ENCODE peak calls at places on chromosomes 5 and 9, in eight cellular contexts. Q, I, C, T, H, V, A and F are unnamed samples.
A peak's percentile ranks its signal among the peaks of the same experiment; 100 is the strongest.

GRCh38 chr5:15621094-15621493 is 121.1 kb downstream of the FBXL7 start:
- DNase-seq in C (peak; percentile 4), T (no peak), Q (no peak), A (peak; percentile 48), H (no peak), V (no peak), I (no peak), F (no peak)

GRCh38 chr9:2489838-2490314 is 131.7 kb upstream of the VLDLR start:
- DNase-seq in T (no peak), V (no peak), A (peak; percentile 21), H (no peak), C (no peak), I (no peak), Q (peak; percentile 15), F (no peak)

GRCh38 chr9:75892168-75892901 is 1.9 kb downstream of the PCSK5 start:
- DNase-seq in T (no peak), A (no peak), H (peak; percentile 74), C (no peak), I (no peak), Q (peak; percentile 17), V (no peak), F (no peak)

GRCh38 chr5:127229185-127229889 is 61.3 kb upstream of the MEGF10 start:
- DNase-seq in I (peak; percentile 79), T (no peak), V (peak; percentile 46), A (peak; percentile 29), C (peak; percentile 2), Q (peak; percentile 78), H (peak; percentile 62), F (peak; percentile 71)

GRCh38 chr5:111296570-111296969 is 72.4 kb downstream of the CAMK4 start:
- DNase-seq in H (no peak), Q (no peak), V (no peak), C (no peak), A (no peak), I (no peak), T (peak; percentile 13), F (no peak)

GRCh38 chr5:111299067-111299481 is 74.9 kb downstream of the CAMK4 start:
- DNase-seq in T (no peak), I (no peak), H (no peak), C (no peak), V (no peak), Q (no peak), A (no peak), F (no peak)

GRCh38 chr9:109904666-109905065 is 124.7 kb downstream of the PALM2AKAP2 start:
- DNase-seq in I (no peak), Q (no peak), T (no peak), C (no peak), A (peak; percentile 69), V (no peak), H (no peak), F (no peak)

GRCh38 chr5:132928008-132928407 is 35.4 kb downstream of the AFF4 start:
- DNase-seq in H (no peak), T (no peak), C (no peak), I (no peak), A (no peak), Q (no peak), V (no peak), F (no peak)

GRCh38 chr5:157562111-157562581 is 13.4 kb downstream of the ADAM19 start:
- DNase-seq in Q (no peak), V (no peak), T (no peak), C (no peak), H (no peak), A (no peak), I (no peak), F (peak; percentile 91)

GRCh38 chr9:129835128-129835859 is at the start of the genes C9orf78 and USP20:
- DNase-seq in V (peak; percentile 92), C (peak; percentile 94), I (peak; percentile 99), H (peak; percentile 99), T (peak; percentile 87), A (peak; percentile 94), Q (peak; percentile 100), F (peak; percentile 67)

GRCh38 chr5:143685416-143685815 is 126.5 kb upstream of the HMHB1 start:
- DNase-seq in H (no peak), T (no peak), Q (no peak), I (no peak), C (no peak), V (no peak), A (no peak), F (no peak)

GRCh38 chr5:154138701-154139100 is 51.8 kb upstream of the GALNT10 start:
- DNase-seq in A (no peak), V (no peak), H (no peak), Q (no peak), I (no peak), C (no peak), T (no peak), F (no peak)

GRCh38 chr9:34332370-34332964 is 3.1 kb downstream of the NUDT2 start:
- DNase-seq in I (no peak), C (no peak), Q (no peak), H (no peak), T (no peak), A (no peak), V (no peak), F (no peak)

GRCh38 chr5:159089675-159090074 is 10.0 kb downstream of the EBF1 start:
- DNase-seq in T (no peak), I (no peak), H (no peak), A (no peak), Q (no peak), V (no peak), C (no peak), F (no peak)

GRCh38 chr9:121649476-121650219 is 1.8 kb upstream of the DAB2IP start:
- DNase-seq in V (no peak), Q (no peak), I (no peak), A (no peak), C (no peak), T (no peak), H (no peak), F (no peak)

GRCh38 chr9:80157561-80157983 is 585.8 kb downstream of the TLE4 start:
- DNase-seq in I (no peak), T (no peak), Q (no peak), H (no peak), A (peak; percentile 72), C (no peak), V (no peak), F (no peak)

GRCh38 chr5:12896086-12896485 is 991.8 kb upstream of the CTNND2 start:
- DNase-seq in C (no peak), V (no peak), Q (no peak), I (no peak), H (no peak), A (no peak), T (no peak), F (no peak)

GRCh38 chr5:139222346-139222745 is 24.2 kb upstream of the SIL1 start:
- DNase-seq in T (no peak), A (no peak), V (no peak), I (no peak), Q (no peak), C (no peak), H (no peak), F (no peak)

GRCh38 chr9:101235105-101235866 is 149.5 kb downstream of the BAAT start:
- DNase-seq in A (no peak), H (no peak), I (no peak), Q (peak; percentile 8), C (no peak), T (no peak), V (no peak), F (no peak)

GRCh38 chr9:133227242-133227860 is 18.3 kb upstream of the OBP2B start:
- DNase-seq in C (no peak), A (no peak), T (no peak), Q (no peak), I (no peak), V (no peak), H (no peak), F (no peak)

GRCh38 chr5:107542831-107543231 is 127.9 kb downstream of the EFNA5 start:
- DNase-seq in V (peak; percentile 75), H (no peak), A (peak; percentile 86), T (peak; percentile 96), I (no peak), C (no peak), Q (no peak), F (peak; percentile 18)

GRCh38 chr9:13661014-13661413 is 381.5 kb upstream of the MPDZ start:
- DNase-seq in Q (no peak), A (no peak), I (no peak), V (no peak), T (no peak), H (no peak), C (no peak), F (no peak)

GRCh38 chr5:175485631-175486030 is 7.3 kb downstream of the SFXN1 start:
- DNase-seq in A (no peak), Q (no peak), I (no peak), C (no peak), H (no peak), V (no peak), T (no peak), F (no peak)

GRCh38 chr9:98430535-98430934 is 175.1 kb upstream of the TBC1D2 start:
- DNase-seq in Q (no peak), H (no peak), I (no peak), T (no peak), V (peak; percentile 21), C (no peak), A (no peak), F (no peak)

GRCh38 chr9:556675-557074 is 284.8 kb upstream of the DMRT1 start:
- DNase-seq in T (no peak), Q (no peak), C (no peak), A (no peak), I (no peak), H (no peak), V (no peak), F (no peak)

GRCh38 chr5:60578295-60578694 is 121.7 kb downstream of the DEPDC1B start:
- DNase-seq in A (no peak), I (no peak), C (no peak), V (no peak), H (no peak), T (no peak), Q (no peak), F (no peak)

GRCh38 chr5:62059960-62060359 is 246.0 kb upstream of the KIF2A start:
- DNase-seq in I (no peak), C (no peak), A (no peak), H (no peak), Q (no peak), V (no peak), T (no peak), F (no peak)